ENCODE peak calls at places on chromosomes 16 and 17, in four cellular contexts. One of them, this sample, is unnamed.

GRCh38 chr17:57357392-57357784 is 101.1 kb downstream of the MSI2 start:
- DNase-seq in IMR-90: no peak
- DNase-seq in GM12865: peak; percentile 63
- DNase-seq in psoas muscle: peak; percentile 86
- DNase-seq in this sample: no peak

GRCh38 chr16:56608876-56609462 is 585 bp downstream of the MT2A start:
- DNase-seq in IMR-90: no peak
- DNase-seq in GM12865: no peak
- DNase-seq in psoas muscle: peak; percentile 64
- DNase-seq in this sample: no peak

GRCh38 chr16:3157229-3158013 is 22.6 kb downstream of the ZNF213 start:
- DNase-seq in IMR-90: peak; percentile 98
- DNase-seq in GM12865: peak; percentile 79
- DNase-seq in psoas muscle: peak; percentile 62
- DNase-seq in this sample: no peak

GRCh38 chr17:20063665-20064648 is 54.8 kb downstream of the SPECC1 start:
- DNase-seq in IMR-90: peak; percentile 87
- DNase-seq in GM12865: peak; percentile 78
- DNase-seq in psoas muscle: peak; percentile 90
- DNase-seq in this sample: peak; percentile 40

GRCh38 chr16:50430076-50430475 is 61.3 kb upstream of the BRD7 start:
- DNase-seq in IMR-90: no peak
- DNase-seq in GM12865: no peak
- DNase-seq in psoas muscle: no peak
- DNase-seq in this sample: no peak

GRCh38 chr16:76108460-76108859 is 168.7 kb upstream of the CNTNAP4 start:
- DNase-seq in IMR-90: no peak
- DNase-seq in GM12865: no peak
- DNase-seq in psoas muscle: no peak
- DNase-seq in this sample: no peak

GRCh38 chr17:40259505-40259904 is 28.2 kb upstream of the CDC6 start:
- DNase-seq in IMR-90: no peak
- DNase-seq in GM12865: no peak
- DNase-seq in psoas muscle: no peak
- DNase-seq in this sample: no peak

GRCh38 chr17:28112199-28112995 is 69.9 kb downstream of the NLK start:
- DNase-seq in IMR-90: peak; percentile 35
- DNase-seq in GM12865: no peak
- DNase-seq in psoas muscle: no peak
- DNase-seq in this sample: no peak

GRCh38 chr16:85554791-85555548 is 58.2 kb upstream of the GSE1 start:
- DNase-seq in IMR-90: peak; percentile 67
- DNase-seq in GM12865: peak; percentile 68
- DNase-seq in psoas muscle: peak; percentile 82
- DNase-seq in this sample: no peak

GRCh38 chr16:46629331-46629843 is 8.2 kb upstream of the SHCBP1 start:
- DNase-seq in IMR-90: peak; percentile 60
- DNase-seq in GM12865: no peak
- DNase-seq in psoas muscle: no peak
- DNase-seq in this sample: no peak

GRCh38 chr16:5027086-5027485 is 6.6 kb downstream of the NAGPA start:
- DNase-seq in IMR-90: no peak
- DNase-seq in GM12865: no peak
- DNase-seq in psoas muscle: peak; percentile 45
- DNase-seq in this sample: no peak

GRCh38 chr16:5026664-5027063 is 7.1 kb downstream of the NAGPA start:
- DNase-seq in IMR-90: no peak
- DNase-seq in GM12865: no peak
- DNase-seq in psoas muscle: no peak
- DNase-seq in this sample: no peak

GRCh38 chr16:5022521-5022920 is 11.2 kb downstream of the NAGPA start:
- DNase-seq in IMR-90: no peak
- DNase-seq in GM12865: no peak
- DNase-seq in psoas muscle: no peak
- DNase-seq in this sample: no peak

GRCh38 chr16:5025171-5025632 is 8.5 kb downstream of the NAGPA start:
- DNase-seq in IMR-90: no peak
- DNase-seq in GM12865: peak; percentile 41
- DNase-seq in psoas muscle: no peak
- DNase-seq in this sample: no peak

GRCh38 chr16:5024632-5025031 is 9.1 kb downstream of the NAGPA start:
- DNase-seq in IMR-90: no peak
- DNase-seq in GM12865: peak; percentile 30
- DNase-seq in psoas muscle: no peak
- DNase-seq in this sample: no peak
- TF ChIP-seq CTCF in IMR-90: no peak
- TF ChIP-seq CTCF in GM12865: no peak
- TF ChIP-seq CTCF in psoas muscle: peak; percentile 39
- TF ChIP-seq CTCF in this sample: peak; percentile 15

GRCh38 chr17:9086577-9086976 is 65.3 kb downstream of the NTN1 start:
- DNase-seq in IMR-90: no peak
- DNase-seq in GM12865: no peak
- DNase-seq in psoas muscle: no peak
- DNase-seq in this sample: no peak

GRCh38 chr17:9080296-9080914 is 59.1 kb downstream of the NTN1 start:
- DNase-seq in IMR-90: no peak
- DNase-seq in GM12865: no peak
- DNase-seq in psoas muscle: no peak
- DNase-seq in this sample: no peak

GRCh38 chr17:9079461-9080103 is 58.3 kb downstream of the NTN1 start:
- DNase-seq in IMR-90: no peak
- DNase-seq in GM12865: no peak
- DNase-seq in psoas muscle: no peak
- DNase-seq in this sample: no peak

GRCh38 chr17:9080983-9081382 is 59.7 kb downstream of the NTN1 start:
- DNase-seq in IMR-90: no peak
- DNase-seq in GM12865: no peak
- DNase-seq in psoas muscle: no peak
- DNase-seq in this sample: no peak
- H3K4me3 ChIP-seq in IMR-90: no peak overlapping the region
- H3K4me3 ChIP-seq in GM12865: no peak overlapping the region
- H3K4me3 ChIP-seq in psoas muscle: no peak overlapping the region
- H3K4me3 ChIP-seq in this sample: no peak overlapping the region

DNA sequence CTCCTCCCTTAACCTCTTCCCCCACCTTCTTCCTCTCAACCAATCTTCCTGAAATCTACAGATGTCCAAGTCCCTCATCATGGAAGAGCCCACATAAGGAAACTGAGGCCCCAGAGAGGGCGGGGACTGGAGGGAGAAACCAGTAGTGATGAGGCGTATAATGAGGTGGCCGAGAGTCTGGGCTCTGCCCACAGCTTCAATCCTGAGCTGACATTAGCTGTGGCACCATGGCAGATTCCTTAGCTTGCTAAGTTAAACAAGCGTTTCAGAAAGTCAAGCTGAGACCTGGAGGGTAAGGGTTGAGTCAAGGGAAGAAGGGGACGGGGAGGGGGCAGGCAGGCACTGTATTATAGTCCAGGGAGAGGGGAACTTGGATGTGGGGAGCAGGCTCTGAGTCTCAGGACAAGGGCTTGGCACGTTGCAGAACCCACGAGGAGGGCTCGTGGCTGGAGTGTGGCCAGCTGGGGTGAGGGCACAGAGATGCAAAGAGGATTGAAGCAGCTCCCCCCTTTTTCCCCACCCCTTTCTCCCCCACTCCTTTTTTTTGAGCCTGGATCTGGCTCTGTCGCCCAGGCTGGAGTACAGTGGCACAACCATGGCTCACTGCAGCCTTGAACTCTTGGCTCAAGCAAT is 13.3 kb downstream of the ARHGAP23 start:
- DNase-seq in IMR-90: no peak
- DNase-seq in GM12865: no peak
- DNase-seq in psoas muscle: no peak
- DNase-seq in this sample: no peak
- TF ChIP-seq CTCF in IMR-90: no peak
- TF ChIP-seq CTCF in GM12865: no peak
- TF ChIP-seq CTCF in psoas muscle: no peak
- TF ChIP-seq CTCF in this sample: no peak

GRCh38 chr16:30076276-30076791 is 540 bp downstream of the PPP4C start:
- DNase-seq in IMR-90: no peak
- DNase-seq in GM12865: no peak
- DNase-seq in psoas muscle: peak; percentile 69
- DNase-seq in this sample: no peak

GRCh38 chr16:30082545-30083090 is 6.8 kb downstream of the PPP4C start:
- DNase-seq in IMR-90: no peak
- DNase-seq in GM12865: no peak
- DNase-seq in psoas muscle: no peak
- DNase-seq in this sample: no peak

GRCh38 chr16:30078744-30079143 is 3.0 kb downstream of the PPP4C start:
- DNase-seq in IMR-90: no peak
- DNase-seq in GM12865: no peak
- DNase-seq in psoas muscle: peak; percentile 45
- DNase-seq in this sample: no peak

GRCh38 chr16:30077656-30078055 is 1.9 kb downstream of the PPP4C start:
- DNase-seq in IMR-90: peak; percentile 73
- DNase-seq in GM12865: no peak
- DNase-seq in psoas muscle: peak; percentile 19
- DNase-seq in this sample: no peak

DNA sequence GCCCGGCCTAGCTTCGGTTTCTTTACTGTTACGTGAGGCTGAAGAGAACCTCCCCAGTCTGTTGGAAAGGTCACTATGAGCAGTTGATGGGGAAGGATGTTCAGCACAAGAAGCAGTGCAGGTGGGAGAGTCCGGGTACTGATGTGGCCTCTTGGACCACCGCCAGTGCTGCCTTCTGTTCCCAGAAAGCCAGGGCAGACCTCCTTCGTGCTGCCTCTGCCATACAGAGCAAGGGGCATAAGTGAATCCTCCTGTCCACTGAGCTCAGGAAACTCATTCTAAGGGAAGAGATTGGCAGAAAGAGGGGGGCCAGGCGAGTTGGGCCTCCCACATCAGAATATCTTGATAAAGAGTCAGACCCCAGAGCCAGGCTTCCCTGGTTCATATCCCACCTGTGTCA is 3.7 kb downstream of the PPP4C start:
- DNase-seq in IMR-90: no peak
- DNase-seq in GM12865: no peak
- DNase-seq in psoas muscle: no peak
- DNase-seq in this sample: no peak
- H3K4me3 ChIP-seq in IMR-90: no peak overlapping the region
- H3K4me3 ChIP-seq in GM12865: no peak overlapping the region
- H3K4me3 ChIP-seq in psoas muscle: no peak overlapping the region
- H3K4me3 ChIP-seq in this sample: no peak overlapping the region

GRCh38 chr16:67909056-67909742 is 16.1 kb downstream of the PSKH1 start:
- DNase-seq in IMR-90: no peak
- DNase-seq in GM12865: no peak
- DNase-seq in psoas muscle: no peak
- DNase-seq in this sample: no peak

GRCh38 chr16:67914758-67915622 is 16.7 kb downstream of the CTRL start:
- DNase-seq in IMR-90: no peak
- DNase-seq in GM12865: no peak
- DNase-seq in psoas muscle: no peak
- DNase-seq in this sample: no peak

GRCh38 chr16:67915831-67916723 is 15.6 kb downstream of the CTRL start:
- DNase-seq in IMR-90: peak; percentile 24
- DNase-seq in GM12865: no peak
- DNase-seq in psoas muscle: no peak
- DNase-seq in this sample: no peak

GRCh38 chr16:67907397-67907796 is 14.3 kb downstream of the PSKH1 start:
- DNase-seq in IMR-90: no peak
- DNase-seq in GM12865: no peak
- DNase-seq in psoas muscle: no peak
- DNase-seq in this sample: no peak

DNA sequence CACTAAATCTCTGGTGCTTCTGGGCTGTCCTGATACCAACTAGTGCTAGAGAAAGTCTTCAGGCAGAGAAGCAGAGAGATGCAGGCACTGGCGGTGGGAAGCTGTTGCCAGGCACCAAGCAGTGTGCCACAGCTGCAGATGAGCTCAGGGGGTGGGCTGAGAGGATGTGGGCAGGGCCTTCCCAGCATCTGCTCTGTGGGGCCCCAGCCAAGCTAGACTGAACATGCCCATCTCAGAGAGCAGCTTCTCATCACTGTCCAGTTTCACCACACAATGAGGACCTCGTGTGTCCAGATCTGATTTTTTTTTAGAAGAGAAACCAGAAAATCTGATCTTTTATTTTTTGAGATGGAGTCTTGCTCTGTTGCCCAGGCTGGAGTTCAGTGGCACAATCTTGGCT is 17.1 kb downstream of the PSKH1 start:
- DNase-seq in IMR-90: peak; percentile 69
- DNase-seq in GM12865: peak; percentile 52
- DNase-seq in psoas muscle: no peak
- DNase-seq in this sample: no peak
- TF ChIP-seq CTCF in IMR-90: no peak
- TF ChIP-seq CTCF in GM12865: no peak
- TF ChIP-seq CTCF in psoas muscle: no peak
- TF ChIP-seq CTCF in this sample: no peak

GRCh38 chr16:25106567-25107465 is 4.7 kb upstream of the LCMT1 start:
- DNase-seq in IMR-90: peak; percentile 77
- DNase-seq in GM12865: peak; percentile 91
- DNase-seq in psoas muscle: peak; percentile 98
- DNase-seq in this sample: no peak

GRCh38 chr16:25110392-25110947 is 1.1 kb upstream of the LCMT1 start:
- DNase-seq in IMR-90: no peak
- DNase-seq in GM12865: peak; percentile 21
- DNase-seq in psoas muscle: no peak
- DNase-seq in this sample: no peak

GRCh38 chr16:25107466-25107792 is 4.1 kb upstream of the LCMT1 start:
- DNase-seq in IMR-90: no peak
- DNase-seq in GM12865: no peak
- DNase-seq in psoas muscle: no peak
- DNase-seq in this sample: no peak

GRCh38 chr16:25109643-25110042 is 1.9 kb upstream of the LCMT1 start:
- DNase-seq in IMR-90: peak; percentile 98
- DNase-seq in GM12865: no peak
- DNase-seq in psoas muscle: peak; percentile 76
- DNase-seq in this sample: no peak

DNA sequence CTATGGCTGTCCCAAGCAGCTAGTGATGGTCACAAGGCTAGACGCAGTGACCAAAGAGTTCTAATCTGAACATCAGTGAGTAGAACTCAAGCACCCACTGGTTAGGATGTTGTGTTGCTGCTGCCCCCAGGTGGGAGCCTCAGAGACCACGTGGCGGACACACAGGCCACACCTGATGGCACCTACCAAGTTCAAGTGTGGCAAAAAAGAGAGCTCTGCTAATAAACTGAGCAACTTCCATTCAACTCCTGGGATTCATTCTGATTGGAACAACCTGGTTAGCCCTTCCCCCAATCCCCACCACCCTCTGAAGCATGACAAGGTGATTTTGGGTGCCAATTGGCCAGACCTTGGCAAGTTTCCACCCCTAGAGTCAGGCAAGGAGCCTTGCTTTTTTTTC is 3.5 kb upstream of the LCMT1 start:
- DNase-seq in IMR-90: no peak
- DNase-seq in GM12865: peak; percentile 67
- DNase-seq in psoas muscle: no peak
- DNase-seq in this sample: no peak
- H3K4me3 ChIP-seq in IMR-90: no peak overlapping the region
- H3K4me3 ChIP-seq in GM12865: no peak overlapping the region
- H3K4me3 ChIP-seq in psoas muscle: no peak overlapping the region
- H3K4me3 ChIP-seq in this sample: no peak overlapping the region